ENCODE peak calls at places on chromosomes 13 and 19, in nine cellular contexts. L, H, A, Q, K, C, P, J and Z are unnamed samples. For H3K4me1, the result is how much of the 10 kb centered on the place peaks cover.

GRCh38 chr13:112779856-112780604 is 90.2 kb downstream of the ATP11A start:
- DNase-seq in C (no peak), J (no peak), Q (no peak), K (no peak), L (no peak), H (no peak), P (no peak), A (no peak), Z (no peak)

GRCh38 chr13:47621931-47622330 is 379.1 kb downstream of the SUCLA2 start:
- DNase-seq in Q (peak), L (no peak), J (no peak), C (peak), H (no peak), K (no peak), A (no peak), P (no peak), Z (no peak)

GRCh38 chr19:32873560-32873959 is 4.0 kb upstream of the SLC7A9 start:
- DNase-seq in P (no peak), J (no peak), C (no peak), K (no peak), H (no peak), Q (no peak), L (no peak), A (no peak), Z (no peak)

GRCh38 chr19:38155453-38155852 is 68.6 kb downstream of the DPF1 start:
- DNase-seq in Q (peak), H (no peak), K (no peak), J (no peak), A (no peak), L (no peak), P (no peak), C (peak), Z (no peak)

GRCh38 chr19:35229601-35230000 is 1.1 kb upstream of the FAM187B start:
- DNase-seq in Q (no peak), K (no peak), J (no peak), L (no peak), P (no peak), A (no peak), H (no peak), C (no peak), Z (peak)

GRCh38 chr13:96473463-96474157 is 383.7 kb downstream of the HS6ST3 start:
- DNase-seq in A (no peak), C (no peak), P (no peak), H (no peak), J (no peak), K (no peak), Q (no peak), L (no peak), Z (no peak)

GRCh38 chr13:40982772-40983171 is 36.3 kb downstream of the ELF1 start:
- DNase-seq in P (no peak), J (peak), L (peak), Q (peak), A (no peak), K (peak), H (peak), C (peak), Z (no peak)

GRCh38 chr13:40043759-40044158 is 388.3 kb downstream of the COG6 start:
- DNase-seq in C (no peak), K (no peak), P (no peak), J (no peak), A (no peak), L (no peak), H (no peak), Q (no peak), Z (no peak)

GRCh38 chr19:31285744-31286143 is 63.5 kb downstream of the TSHZ3 start:
- DNase-seq in H (no peak), C (peak), L (peak), P (no peak), J (no peak), K (no peak), Q (peak), A (no peak), Z (no peak)

GRCh38 chr13:111852701-111853100 is 214.2 kb upstream of the SOX1 start:
- DNase-seq in P (no peak), K (no peak), H (no peak), J (no peak), Q (no peak), L (no peak), A (no peak), C (no peak), Z (no peak)

GRCh38 chr13:44458313-44458975 is 84.8 kb downstream of the SERP2 start:
- DNase-seq in P (no peak), H (no peak), K (no peak), J (no peak), L (no peak), C (no peak), A (no peak), Q (no peak), Z (no peak)

GRCh38 chr13:25232937-25233515 is 54.3 kb downstream of the MTMR6 start:
- DNase-seq in A (no peak), L (no peak), K (no peak), J (no peak), C (peak), P (no peak), Q (peak), H (no peak), Z (no peak)

GRCh38 chr13:100810991-100811390 is 136.4 kb upstream of the TMTC4 start:
- DNase-seq in J (no peak), Q (no peak), K (no peak), A (no peak), L (no peak), C (no peak), H (no peak), P (no peak), Z (no peak)

GRCh38 chr19:47650695-47651094 is 41.8 kb downstream of the BICRA start:
- DNase-seq in P (no peak), H (no peak), K (no peak), J (no peak), L (no peak), C (no peak), A (no peak), Q (no peak), Z (no peak)

GRCh38 chr13:106887686-106888085 is 319.7 kb upstream of the ARGLU1 start:
- DNase-seq in L (no peak), J (no peak), H (no peak), C (no peak), Q (peak), P (no peak), K (no peak), A (no peak), Z (no peak)

GRCh38 chr13:89497658-89498057 is 1826.5 kb downstream of the SLITRK5 start:
- DNase-seq in C (no peak), P (no peak), A (no peak), H (no peak), Q (no peak), J (no peak), K (no peak), L (no peak), Z (no peak)

GRCh38 chr19:6018786-6019185 is 40.8 kb upstream of the RANBP3 start:
- DNase-seq in A (no peak), J (no peak), P (no peak), L (peak), Q (no peak), K (no peak), H (no peak), C (no peak), Z (no peak)

GRCh38 chr13:30192320-30193093 is 114.8 kb downstream of the KATNAL1 start:
- DNase-seq in K (no peak), C (no peak), P (no peak), J (no peak), A (no peak), Q (no peak), L (no peak), H (no peak), Z (no peak)

GRCh38 chr13:67123165-67123564 is 107.0 kb downstream of the PCDH9 start:
- DNase-seq in K (no peak), J (no peak), L (no peak), A (no peak), P (no peak), H (no peak), C (no peak), Q (no peak), Z (no peak)

GRCh38 chr19:49890349-49891311 is 6.1 kb downstream of the IL4I1 start:
- DNase-seq in C (no peak), J (no peak), P (peak), A (no peak), Q (no peak), H (peak), K (no peak), L (no peak), Z (no peak)

GRCh38 chr13:21481359-21481758 is 22.3 kb upstream of the ZDHHC20 start:
- DNase-seq in J (no peak), C (no peak), A (no peak), Q (no peak), H (no peak), K (no peak), P (no peak), L (no peak), Z (no peak)

GRCh38 chr13:79423801-79424642 is 18.0 kb upstream of the RBM26 start:
- DNase-seq in L (no peak), H (no peak), A (no peak), Q (peak), C (peak), J (no peak), P (no peak), K (no peak), Z (no peak)

GRCh38 chr13:39765801-39766463 is 110.5 kb downstream of the COG6 start:
- DNase-seq in K (peak), H (no peak), P (no peak), L (peak), Q (peak), J (peak), C (peak), A (peak), Z (peak)

GRCh38 chr19:56507446-56508281 is at the start of gene ZNF471:
- DNase-seq in K (peak), Q (peak), C (peak), P (peak), L (peak), A (peak), J (peak), H (peak), Z (peak)

GRCh38 chr19:44848805-44849457 is 2.8 kb downstream of the NECTIN2 start:
- DNase-seq in K (peak), L (no peak), P (peak), A (peak), C (no peak), Q (no peak), J (no peak), H (no peak), Z (peak)

GRCh38 chr13:114099191-114099590 is 33.2 kb downstream of the RASA3 start:
- DNase-seq in A (peak), H (no peak), L (peak), Q (peak), J (peak), C (peak), K (peak), P (peak), Z (peak)

GRCh38 chr13:20371825-20372224 is 139.7 kb upstream of the GJB6 start:
- DNase-seq in L (no peak), Q (no peak), C (no peak), J (no peak), P (no peak), A (no peak), H (no peak), K (no peak), Z (no peak)

GRCh38 chr13:89584058-89584457 is 1763.4 kb upstream of the MIR17HG start:
- DNase-seq in K (no peak), A (no peak), C (peak), P (no peak), J (no peak), Q (peak), L (no peak), H (no peak), Z (no peak)

GRCh38 chr13:28498481-28499115 is 3.7 kb upstream of the FLT1 start:
- DNase-seq in H (no peak), L (no peak), J (no peak), A (no peak), Q (no peak), P (no peak), K (no peak), C (no peak), Z (no peak)

GRCh38 chr13:113123226-113124150 is 889 bp downstream of the F10 start:
- DNase-seq in J (no peak), A (no peak), C (no peak), P (no peak), Q (no peak), K (no peak), L (peak), H (no peak), Z (no peak)

GRCh38 chr19:48554385-48555091 is 2.6 kb downstream of the SULT2B1 start:
- DNase-seq in C (peak), Q (no peak), K (no peak), H (no peak), P (no peak), J (no peak), A (no peak), L (no peak), Z (no peak)

GRCh38 chr13:93857126-93857525 is 622.4 kb downstream of the DCT start:
- DNase-seq in A (no peak), J (no peak), Q (peak), K (no peak), L (no peak), H (no peak), P (no peak), C (peak), Z (no peak)

GRCh38 chr13:101149735-101150380 is 266.4 kb downstream of the NALCN start:
- DNase-seq in Q (peak), J (no peak), K (no peak), P (no peak), L (no peak), C (peak), H (no peak), A (no peak), Z (no peak)

GRCh38 chr13:112690242-112690943 is 555 bp downstream of the ATP11A start:
- DNase-seq in H (no peak), L (peak), J (no peak), C (peak), K (peak), P (peak), Q (peak), A (peak), Z (peak)

GRCh38 chr13:113638173-113638746 is 19.7 kb downstream of the ATP4B start:
- DNase-seq in P (no peak), L (peak), H (no peak), C (no peak), A (no peak), J (no peak), Q (no peak), K (no peak), Z (no peak)

DNA sequence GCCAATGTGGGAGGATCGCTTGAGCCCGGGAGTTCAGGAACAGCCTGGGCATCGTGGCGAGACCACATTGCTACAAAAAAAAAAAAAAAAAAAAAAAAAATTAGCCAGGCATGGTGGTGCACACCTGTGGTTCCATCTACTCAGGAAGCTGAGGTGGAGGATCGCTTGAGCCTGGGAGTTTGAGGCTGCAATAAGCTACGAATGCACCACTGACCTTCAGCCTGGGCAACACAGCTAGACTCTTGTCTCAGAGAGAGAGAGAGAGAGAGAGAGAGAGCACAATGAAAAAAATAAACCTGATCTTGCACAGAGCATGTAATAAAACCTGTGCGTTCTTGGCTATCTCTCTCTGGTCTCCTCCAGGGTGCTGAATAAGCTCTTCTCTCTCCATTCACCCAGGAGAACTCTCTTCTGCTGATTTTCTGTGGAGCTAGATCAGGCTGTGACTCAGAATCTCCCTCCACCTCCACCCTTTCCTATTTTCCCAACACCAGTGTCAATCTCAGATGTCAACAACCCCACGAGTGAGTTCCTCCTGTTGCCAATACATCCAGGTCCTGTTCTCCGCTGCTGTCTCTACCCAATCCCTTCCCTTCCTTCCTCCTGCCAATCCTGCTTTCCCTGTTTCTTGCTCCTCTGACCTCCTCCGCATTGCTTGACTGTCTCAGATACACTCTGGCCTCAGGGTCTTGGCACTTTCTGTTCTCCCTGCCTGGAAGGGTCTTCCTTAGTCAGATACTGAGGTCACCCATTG is 3.4 kb upstream of the ACP5 start:
- DNase-seq in J (no peak), K (no peak), H (no peak), L (no peak), C (peak), P (no peak), A (no peak), Q (no peak), Z (peak)
- H3K4me1 ChIP-seq in J (under half), K (under half), H (under half), L (under half), C (under half), P (under half), A (under half), Q (under half), Z (under half)

GRCh38 chr19:801030-801860 is 4.0 kb downstream of the PTBP1 start:
- DNase-seq in C (peak), A (peak), K (peak), L (peak), H (no peak), P (peak), J (no peak), Q (peak), Z (peak)

GRCh38 chr19:798415-799075 is 1.3 kb downstream of the PTBP1 start:
- DNase-seq in Q (no peak), H (no peak), P (peak), A (no peak), K (peak), J (no peak), C (no peak), L (no peak), Z (peak)

GRCh38 chr19:799076-799881 is 2.0 kb downstream of the PTBP1 start:
- DNase-seq in H (no peak), J (no peak), C (peak), L (no peak), A (no peak), P (peak), K (peak), Q (peak), Z (peak)

GRCh38 chr19:801861-802496 is 4.7 kb downstream of the PTBP1 start:
- DNase-seq in A (no peak), H (no peak), J (no peak), P (peak), K (peak), C (peak), Q (peak), L (peak), Z (peak)

GRCh38 chr19:800360-801029 is 3.2 kb downstream of the PTBP1 start:
- DNase-seq in H (no peak), Q (no peak), J (no peak), P (peak), C (peak), K (peak), L (no peak), A (no peak), Z (no peak)
- H3K4me1 ChIP-seq in H (half or more), Q (under half), J (half or more), P (half or more), C (under half), K (half or more), L (under half), A (half or more), Z (under half)

GRCh38 chr13:108215428-108215827 is at the start of gene LIG4:
- DNase-seq in L (peak), J (peak), P (peak), C (peak), A (peak), K (peak), H (peak), Q (peak), Z (peak)

GRCh38 chr13:108218044-108218974 is at the start of gene ABHD13:
- DNase-seq in C (peak), Q (peak), L (peak), J (peak), A (peak), H (peak), K (peak), P (peak), Z (peak)

GRCh38 chr13:108214511-108215383 is 589 bp downstream of the LIG4 start:
- DNase-seq in P (no peak), C (no peak), K (no peak), Q (no peak), L (no peak), H (no peak), J (no peak), A (peak), Z (peak)

GRCh38 chr13:108223850-108224503 is 5.8 kb downstream of the ABHD13 start:
- DNase-seq in J (no peak), A (no peak), L (no peak), Q (no peak), H (no peak), C (no peak), P (no peak), K (no peak), Z (no peak)

DNA sequence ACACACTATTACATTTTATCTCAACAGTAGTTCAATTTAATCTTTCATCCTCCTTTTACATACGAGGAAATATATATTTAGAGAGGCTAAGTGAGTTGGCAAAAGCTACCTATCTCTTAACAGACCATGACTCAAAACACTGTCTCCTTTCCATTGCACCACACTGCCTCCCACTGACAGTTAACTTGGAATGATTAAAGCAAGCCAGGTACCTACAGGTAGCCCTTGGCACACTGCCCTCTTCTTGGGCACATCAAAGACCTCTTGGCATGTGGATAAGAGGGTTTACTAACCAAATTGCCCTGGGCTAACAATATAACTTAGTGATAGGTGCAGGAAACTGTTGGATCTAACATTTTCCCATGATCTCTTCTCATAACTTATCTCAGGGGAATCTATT is 1.9 kb downstream of the ABHD13 start:
- DNase-seq in Q (no peak), P (no peak), J (no peak), H (no peak), L (peak), C (no peak), A (no peak), K (no peak), Z (no peak)
- H3K4me1 ChIP-seq in Q (under half), P (under half), J (half or more), H (under half), L (under half), C (under half), A (half or more), K (half or more), Z (under half)

GRCh38 chr19:51019544-51019925 is at the start of gene KLK10:
- DNase-seq in Q (no peak), C (no peak), K (no peak), J (no peak), L (no peak), H (no peak), P (no peak), A (no peak), Z (peak)
- H3K4me1 ChIP-seq in Q (under half), C (under half), K (under half), J (under half), L (under half), H (under half), P (under half), A (under half), Z (under half)